ENCODE peak calls at places on chromosomes 4 and X, in ten cellular contexts. One of them, this sample, is unnamed.

GRCh38 chrX:127187095-127187494 is 367.6 kb downstream of the PRR32 start:
- DNase-seq in LHCN-M2: no peak
- DNase-seq in ecto neural progenitor cell: no peak
- DNase-seq in putamen: no peak
- DNase-seq in endothelial cell: no peak
- DNase-seq in Peyer's patch: no peak
- DNase-seq in neural progenitor cell: no peak
- DNase-seq in fibroblast of the aortic adventitia: no peak
- DNase-seq in activated T-helper 9 cell treated with anti-CD3 and anti-CD28 coated beads, Interleukin-2, amount 50 U/mL, for 16 hours: no peak
- DNase-seq in NCI-H1105: no peak
- DNase-seq in this sample: no peak

GRCh38 chr4:102730968-102731533 is 29.7 kb downstream of the MANBA start:
- DNase-seq in LHCN-M2: no peak
- DNase-seq in ecto neural progenitor cell: peak
- DNase-seq in putamen: no peak
- DNase-seq in endothelial cell: no peak
- DNase-seq in Peyer's patch: no peak
- DNase-seq in neural progenitor cell: peak
- DNase-seq in fibroblast of the aortic adventitia: no peak
- DNase-seq in activated T-helper 9 cell treated with anti-CD3 and anti-CD28 coated beads, Interleukin-2, amount 50 U/mL, for 16 hours: no peak
- DNase-seq in NCI-H1105: no peak
- DNase-seq in this sample: peak

GRCh38 chr4:152004801-152005200 is 244.0 kb upstream of the GATB start:
- DNase-seq in LHCN-M2: no peak
- DNase-seq in ecto neural progenitor cell: no peak
- DNase-seq in putamen: no peak
- DNase-seq in endothelial cell: no peak
- DNase-seq in Peyer's patch: no peak
- DNase-seq in neural progenitor cell: no peak
- DNase-seq in fibroblast of the aortic adventitia: no peak
- DNase-seq in activated T-helper 9 cell treated with anti-CD3 and anti-CD28 coated beads, Interleukin-2, amount 50 U/mL, for 16 hours: no peak
- DNase-seq in NCI-H1105: no peak
- DNase-seq in this sample: no peak

GRCh38 chr4:128427832-128428366 is 140.3 kb upstream of the PGRMC2 start:
- DNase-seq in LHCN-M2: peak
- DNase-seq in ecto neural progenitor cell: no peak
- DNase-seq in putamen: no peak
- DNase-seq in endothelial cell: no peak
- DNase-seq in Peyer's patch: no peak
- DNase-seq in neural progenitor cell: no peak
- DNase-seq in fibroblast of the aortic adventitia: peak
- DNase-seq in activated T-helper 9 cell treated with anti-CD3 and anti-CD28 coated beads, Interleukin-2, amount 50 U/mL, for 16 hours: no peak
- DNase-seq in NCI-H1105: no peak
- DNase-seq in this sample: peak

GRCh38 chrX:67780694-67781109 is 236.9 kb downstream of the AR start:
- DNase-seq in LHCN-M2: peak
- DNase-seq in ecto neural progenitor cell: no peak
- DNase-seq in putamen: peak
- DNase-seq in endothelial cell: no peak
- DNase-seq in Peyer's patch: no peak
- DNase-seq in neural progenitor cell: no peak
- DNase-seq in fibroblast of the aortic adventitia: peak
- DNase-seq in activated T-helper 9 cell treated with anti-CD3 and anti-CD28 coated beads, Interleukin-2, amount 50 U/mL, for 16 hours: no peak
- DNase-seq in NCI-H1105: no peak
- DNase-seq in this sample: peak

GRCh38 chrX:110561036-110561435 is 202.4 kb downstream of the RTL9 start:
- DNase-seq in LHCN-M2: peak
- DNase-seq in ecto neural progenitor cell: no peak
- DNase-seq in putamen: no peak
- DNase-seq in endothelial cell: no peak
- DNase-seq in Peyer's patch: no peak
- DNase-seq in neural progenitor cell: no peak
- DNase-seq in fibroblast of the aortic adventitia: peak
- DNase-seq in activated T-helper 9 cell treated with anti-CD3 and anti-CD28 coated beads, Interleukin-2, amount 50 U/mL, for 16 hours: no peak
- DNase-seq in NCI-H1105: no peak
- DNase-seq in this sample: no peak

GRCh38 chrX:47619486-47620302 is at the start of gene SYN1:
- DNase-seq in LHCN-M2: peak
- DNase-seq in ecto neural progenitor cell: peak
- DNase-seq in putamen: peak
- DNase-seq in endothelial cell: peak
- DNase-seq in Peyer's patch: peak
- DNase-seq in neural progenitor cell: peak
- DNase-seq in fibroblast of the aortic adventitia: peak
- DNase-seq in activated T-helper 9 cell treated with anti-CD3 and anti-CD28 coated beads, Interleukin-2, amount 50 U/mL, for 16 hours: peak
- DNase-seq in NCI-H1105: peak
- DNase-seq in this sample: peak

GRCh38 chrX:21166302-21166982 is 207.8 kb upstream of the CNKSR2 start:
- DNase-seq in LHCN-M2: peak
- DNase-seq in ecto neural progenitor cell: no peak
- DNase-seq in putamen: no peak
- DNase-seq in endothelial cell: no peak
- DNase-seq in Peyer's patch: no peak
- DNase-seq in neural progenitor cell: no peak
- DNase-seq in fibroblast of the aortic adventitia: peak
- DNase-seq in activated T-helper 9 cell treated with anti-CD3 and anti-CD28 coated beads, Interleukin-2, amount 50 U/mL, for 16 hours: no peak
- DNase-seq in NCI-H1105: no peak
- DNase-seq in this sample: no peak

GRCh38 chr4:84915396-84915780 is 51.1 kb downstream of the WDFY3 start:
- DNase-seq in LHCN-M2: no peak
- DNase-seq in ecto neural progenitor cell: no peak
- DNase-seq in putamen: no peak
- DNase-seq in endothelial cell: no peak
- DNase-seq in Peyer's patch: no peak
- DNase-seq in neural progenitor cell: no peak
- DNase-seq in fibroblast of the aortic adventitia: peak
- DNase-seq in activated T-helper 9 cell treated with anti-CD3 and anti-CD28 coated beads, Interleukin-2, amount 50 U/mL, for 16 hours: no peak
- DNase-seq in NCI-H1105: no peak
- DNase-seq in this sample: no peak

GRCh38 chrX:54029543-54030143 is 14.6 kb downstream of the PHF8 start:
- DNase-seq in LHCN-M2: no peak
- DNase-seq in ecto neural progenitor cell: no peak
- DNase-seq in putamen: no peak
- DNase-seq in endothelial cell: no peak
- DNase-seq in Peyer's patch: no peak
- DNase-seq in neural progenitor cell: no peak
- DNase-seq in fibroblast of the aortic adventitia: no peak
- DNase-seq in activated T-helper 9 cell treated with anti-CD3 and anti-CD28 coated beads, Interleukin-2, amount 50 U/mL, for 16 hours: no peak
- DNase-seq in NCI-H1105: peak
- DNase-seq in this sample: no peak

GRCh38 chrX:149937881-149938426 is 337 bp downstream of the EOLA2 start:
- DNase-seq in LHCN-M2: no peak
- DNase-seq in ecto neural progenitor cell: peak
- DNase-seq in putamen: no peak
- DNase-seq in endothelial cell: peak
- DNase-seq in Peyer's patch: peak
- DNase-seq in neural progenitor cell: peak
- DNase-seq in fibroblast of the aortic adventitia: no peak
- DNase-seq in activated T-helper 9 cell treated with anti-CD3 and anti-CD28 coated beads, Interleukin-2, amount 50 U/mL, for 16 hours: no peak
- DNase-seq in NCI-H1105: no peak
- DNase-seq in this sample: no peak

GRCh38 chr4:32864713-32865351 is 2144.7 kb downstream of the PCDH7 start:
- DNase-seq in LHCN-M2: no peak
- DNase-seq in ecto neural progenitor cell: no peak
- DNase-seq in putamen: no peak
- DNase-seq in endothelial cell: no peak
- DNase-seq in Peyer's patch: no peak
- DNase-seq in neural progenitor cell: no peak
- DNase-seq in fibroblast of the aortic adventitia: no peak
- DNase-seq in activated T-helper 9 cell treated with anti-CD3 and anti-CD28 coated beads, Interleukin-2, amount 50 U/mL, for 16 hours: no peak
- DNase-seq in NCI-H1105: no peak
- DNase-seq in this sample: no peak

GRCh38 chrX:129553619-129554288 is 13.7 kb downstream of the OCRL start:
- DNase-seq in LHCN-M2: no peak
- DNase-seq in ecto neural progenitor cell: no peak
- DNase-seq in putamen: no peak
- DNase-seq in endothelial cell: no peak
- DNase-seq in Peyer's patch: no peak
- DNase-seq in neural progenitor cell: no peak
- DNase-seq in fibroblast of the aortic adventitia: no peak
- DNase-seq in activated T-helper 9 cell treated with anti-CD3 and anti-CD28 coated beads, Interleukin-2, amount 50 U/mL, for 16 hours: no peak
- DNase-seq in NCI-H1105: no peak
- DNase-seq in this sample: no peak

GRCh38 chr4:87918314-87919058 is 57.0 kb upstream of the SPP1 start:
- DNase-seq in LHCN-M2: no peak
- DNase-seq in ecto neural progenitor cell: no peak
- DNase-seq in putamen: no peak
- DNase-seq in endothelial cell: no peak
- DNase-seq in Peyer's patch: no peak
- DNase-seq in neural progenitor cell: no peak
- DNase-seq in fibroblast of the aortic adventitia: no peak
- DNase-seq in activated T-helper 9 cell treated with anti-CD3 and anti-CD28 coated beads, Interleukin-2, amount 50 U/mL, for 16 hours: no peak
- DNase-seq in NCI-H1105: no peak
- DNase-seq in this sample: no peak

GRCh38 chr4:84808332-84808731 is 158.2 kb downstream of the WDFY3 start:
- DNase-seq in LHCN-M2: no peak
- DNase-seq in ecto neural progenitor cell: no peak
- DNase-seq in putamen: no peak
- DNase-seq in endothelial cell: no peak
- DNase-seq in Peyer's patch: no peak
- DNase-seq in neural progenitor cell: no peak
- DNase-seq in fibroblast of the aortic adventitia: no peak
- DNase-seq in activated T-helper 9 cell treated with anti-CD3 and anti-CD28 coated beads, Interleukin-2, amount 50 U/mL, for 16 hours: no peak
- DNase-seq in NCI-H1105: no peak
- DNase-seq in this sample: no peak

GRCh38 chr4:74983229-74983628 is 50.3 kb downstream of the PARM1 start:
- DNase-seq in LHCN-M2: no peak
- DNase-seq in ecto neural progenitor cell: no peak
- DNase-seq in putamen: no peak
- DNase-seq in endothelial cell: no peak
- DNase-seq in Peyer's patch: no peak
- DNase-seq in neural progenitor cell: no peak
- DNase-seq in fibroblast of the aortic adventitia: no peak
- DNase-seq in activated T-helper 9 cell treated with anti-CD3 and anti-CD28 coated beads, Interleukin-2, amount 50 U/mL, for 16 hours: no peak
- DNase-seq in NCI-H1105: no peak
- DNase-seq in this sample: no peak

GRCh38 chrX:118652717-118653116 is 74.7 kb upstream of the IL13RA1 start:
- DNase-seq in LHCN-M2: peak
- DNase-seq in ecto neural progenitor cell: no peak
- DNase-seq in putamen: no peak
- DNase-seq in endothelial cell: no peak
- DNase-seq in Peyer's patch: no peak
- DNase-seq in neural progenitor cell: no peak
- DNase-seq in fibroblast of the aortic adventitia: peak
- DNase-seq in activated T-helper 9 cell treated with anti-CD3 and anti-CD28 coated beads, Interleukin-2, amount 50 U/mL, for 16 hours: no peak
- DNase-seq in NCI-H1105: no peak
- DNase-seq in this sample: no peak

GRCh38 chrX:154061801-154062200 is 35.7 kb downstream of the MECP2 start:
- DNase-seq in LHCN-M2: no peak
- DNase-seq in ecto neural progenitor cell: no peak
- DNase-seq in putamen: no peak
- DNase-seq in endothelial cell: no peak
- DNase-seq in Peyer's patch: no peak
- DNase-seq in neural progenitor cell: no peak
- DNase-seq in fibroblast of the aortic adventitia: no peak
- DNase-seq in activated T-helper 9 cell treated with anti-CD3 and anti-CD28 coated beads, Interleukin-2, amount 50 U/mL, for 16 hours: no peak
- DNase-seq in NCI-H1105: no peak
- DNase-seq in this sample: no peak

This sample was measured in islet precursor cell.